ENCODE peak calls at places on chromosomes 6 and 20, in four cellular contexts. One of them, this sample, is unnamed.

GRCh38 chr20:2521369-2522305 is 12.9 kb upstream of the ZNF343 start:
- DNase-seq in adrenal gland: peak
- DNase-seq in astrocyte of the spinal cord: peak
- DNase-seq in PC-3: peak
- DNase-seq in this sample: peak

GRCh38 chr20:47360489-47361267 is 4.2 kb upstream of the ZMYND8 start:
- DNase-seq in astrocyte of the spinal cord: peak
- DNase-seq in adrenal gland: peak
- DNase-seq in PC-3: peak
- DNase-seq in this sample: peak

GRCh38 chr6:34317882-34318491 is 69.2 kb upstream of the SMIM29 start:
- DNase-seq in adrenal gland: no peak
- DNase-seq in PC-3: no peak
- DNase-seq in astrocyte of the spinal cord: no peak
- DNase-seq in this sample: no peak

GRCh38 chr6:100138346-100139022 is 144.5 kb upstream of the MCHR2 start:
- DNase-seq in astrocyte of the spinal cord: peak
- DNase-seq in adrenal gland: no peak
- DNase-seq in PC-3: no peak
- DNase-seq in this sample: no peak

GRCh38 chr6:125512621-125513020 is 210.9 kb upstream of the HDDC2 start:
- DNase-seq in astrocyte of the spinal cord: no peak
- DNase-seq in adrenal gland: no peak
- DNase-seq in PC-3: peak
- DNase-seq in this sample: no peak

GRCh38 chr20:33729101-33729500 is 2.7 kb upstream of the ZNF341 start:
- DNase-seq in adrenal gland: no peak
- DNase-seq in PC-3: no peak
- DNase-seq in astrocyte of the spinal cord: no peak
- DNase-seq in this sample: no peak

GRCh38 chr6:64301307-64302236 is 666.0 kb downstream of the PHF3 start:
- DNase-seq in astrocyte of the spinal cord: no peak
- DNase-seq in adrenal gland: no peak
- DNase-seq in PC-3: no peak
- DNase-seq in this sample: no peak

GRCh38 chr20:41657655-41658054 is 39.5 kb upstream of the CHD6 start:
- DNase-seq in PC-3: no peak
- DNase-seq in adrenal gland: no peak
- DNase-seq in astrocyte of the spinal cord: no peak
- DNase-seq in this sample: no peak

GRCh38 chr6:157884756-157885155 is 61.7 kb downstream of the SNX9 start:
- DNase-seq in PC-3: no peak
- DNase-seq in adrenal gland: no peak
- DNase-seq in astrocyte of the spinal cord: no peak
- DNase-seq in this sample: no peak

GRCh38 chr6:1313364-1313754 is 1.5 kb downstream of the FOXQ1 start:
- DNase-seq in adrenal gland: no peak
- DNase-seq in PC-3: no peak
- DNase-seq in astrocyte of the spinal cord: no peak
- DNase-seq in this sample: no peak

GRCh38 chr6:117483004-117483644 is 650 bp downstream of the DCBLD1 start:
- DNase-seq in astrocyte of the spinal cord: peak
- DNase-seq in PC-3: peak
- DNase-seq in adrenal gland: peak
- DNase-seq in this sample: peak

GRCh38 chr6:89528865-89529264 is 95.9 kb downstream of the ANKRD6 start:
- DNase-seq in PC-3: no peak
- DNase-seq in astrocyte of the spinal cord: no peak
- DNase-seq in adrenal gland: no peak
- DNase-seq in this sample: no peak

GRCh38 chr6:142482973-142483372 is 181.2 kb downstream of the ADGRG6 start:
- DNase-seq in PC-3: no peak
- DNase-seq in adrenal gland: no peak
- DNase-seq in astrocyte of the spinal cord: no peak
- DNase-seq in this sample: no peak

GRCh38 chr6:41182069-41183034 is 18.6 kb downstream of the TREML2 start:
- DNase-seq in adrenal gland: peak
- DNase-seq in PC-3: peak
- DNase-seq in astrocyte of the spinal cord: peak
- DNase-seq in this sample: peak

GRCh38 chr20:676315-676937 is 824 bp upstream of the SCRT2 start:
- DNase-seq in PC-3: no peak
- DNase-seq in adrenal gland: peak
- DNase-seq in astrocyte of the spinal cord: no peak
- DNase-seq in this sample: no peak

GRCh38 chr6:134721095-134721400 is 228.9 kb downstream of the ALDH8A1 start:
- DNase-seq in astrocyte of the spinal cord: no peak
- DNase-seq in adrenal gland: no peak
- DNase-seq in PC-3: no peak
- DNase-seq in this sample: no peak

GRCh38 chr6:84249724-84250123 is 22.3 kb upstream of the CEP162 start:
- DNase-seq in astrocyte of the spinal cord: no peak
- DNase-seq in adrenal gland: no peak
- DNase-seq in PC-3: no peak
- DNase-seq in this sample: no peak

GRCh38 chr6:105251689-105252088 is 71.9 kb upstream of the POPDC3 start:
- DNase-seq in astrocyte of the spinal cord: no peak
- DNase-seq in PC-3: no peak
- DNase-seq in adrenal gland: no peak
- DNase-seq in this sample: no peak

GRCh38 chr6:78511019-78511418 is 356.3 kb upstream of the IRAK1BP1 start:
- DNase-seq in astrocyte of the spinal cord: no peak
- DNase-seq in PC-3: no peak
- DNase-seq in adrenal gland: no peak
- DNase-seq in this sample: no peak

GRCh38 chr6:78517399-78517798 is 350.0 kb upstream of the IRAK1BP1 start:
- DNase-seq in PC-3: no peak
- DNase-seq in astrocyte of the spinal cord: no peak
- DNase-seq in adrenal gland: no peak
- DNase-seq in this sample: no peak

DNA sequence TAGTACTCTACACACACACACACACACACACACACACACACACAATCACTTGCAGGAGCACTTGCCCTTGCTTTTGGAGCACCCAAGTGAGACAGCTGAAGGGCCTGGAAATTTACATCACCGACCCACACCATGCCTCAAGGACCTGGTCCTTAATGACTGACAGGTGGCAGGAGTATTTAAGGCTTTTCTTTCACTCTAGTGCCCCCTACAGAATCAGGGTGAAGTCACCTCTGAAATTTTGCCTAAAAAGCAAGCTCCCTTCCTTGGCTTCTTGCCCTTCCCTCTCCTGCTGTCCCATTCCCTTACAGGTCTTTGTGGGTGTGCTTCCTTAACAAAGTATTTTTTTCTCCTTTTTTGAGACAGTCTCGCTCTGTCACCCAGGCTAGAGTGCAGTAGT is 353.5 kb upstream of the IRAK1BP1 start:
- DNase-seq in astrocyte of the spinal cord: no peak
- DNase-seq in PC-3: no peak
- DNase-seq in adrenal gland: no peak
- DNase-seq in this sample: no peak
- TF ChIP-seq CTCF in astrocyte of the spinal cord: no peak
- TF ChIP-seq CTCF in PC-3: no peak
- TF ChIP-seq CTCF in adrenal gland: no peak
- TF ChIP-seq CTCF in this sample: no peak

DNA sequence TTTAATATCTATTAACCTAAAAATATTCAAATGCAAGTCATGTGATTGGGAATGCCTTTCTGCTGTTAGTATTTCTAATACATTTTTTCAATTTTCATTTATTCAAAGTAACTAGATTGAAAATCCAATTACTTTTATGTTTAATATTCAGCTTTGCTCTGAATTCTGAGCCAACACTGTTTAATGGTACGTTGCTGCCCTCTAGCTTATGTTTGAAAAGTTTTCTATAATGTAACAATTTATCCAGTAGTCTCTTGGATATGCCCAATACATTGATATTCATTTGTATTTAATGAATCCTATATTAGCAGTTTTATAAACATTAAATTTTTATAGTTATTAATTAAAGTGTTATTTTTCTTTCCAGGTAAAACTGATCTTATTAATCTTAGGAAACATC is 47.4 kb downstream of the LGSN start:
- DNase-seq in PC-3: peak
- DNase-seq in astrocyte of the spinal cord: peak
- DNase-seq in adrenal gland: no peak
- DNase-seq in this sample: peak
- TF ChIP-seq CTCF in PC-3: peak
- TF ChIP-seq CTCF in astrocyte of the spinal cord: no peak
- TF ChIP-seq CTCF in adrenal gland: peak
- TF ChIP-seq CTCF in this sample: peak

DNA sequence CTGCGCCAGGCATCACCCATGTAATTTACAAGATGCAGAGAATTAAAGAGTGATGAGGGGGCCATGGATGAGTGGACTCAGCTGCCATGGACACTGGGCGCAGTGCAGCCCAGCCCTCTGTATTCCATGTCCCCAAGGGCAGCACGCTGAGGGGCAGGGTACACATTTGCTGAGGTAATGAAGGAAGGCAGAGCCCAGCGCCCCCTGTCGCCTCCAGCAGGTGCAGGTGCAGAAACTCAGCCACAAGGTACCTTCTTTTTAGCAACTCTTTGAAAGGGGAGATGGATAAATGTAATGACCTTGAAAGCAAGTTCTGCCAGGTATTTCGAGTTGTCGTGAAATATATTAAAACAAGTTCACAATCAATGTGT is 7.1 kb downstream of the CD93 start:
- DNase-seq in adrenal gland: no peak
- DNase-seq in astrocyte of the spinal cord: no peak
- DNase-seq in PC-3: peak
- DNase-seq in this sample: no peak
- TF ChIP-seq CTCF in adrenal gland: no peak
- TF ChIP-seq CTCF in astrocyte of the spinal cord: peak
- TF ChIP-seq CTCF in PC-3: peak
- TF ChIP-seq CTCF in this sample: no peak

GRCh38 chr6:82783587-82784253 is 281.9 kb downstream of the UBE3D start:
- DNase-seq in astrocyte of the spinal cord: no peak
- DNase-seq in PC-3: peak
- DNase-seq in adrenal gland: no peak
- DNase-seq in this sample: no peak
- TF ChIP-seq CTCF in astrocyte of the spinal cord: peak
- TF ChIP-seq CTCF in PC-3: peak
- TF ChIP-seq CTCF in adrenal gland: no peak
- TF ChIP-seq CTCF in this sample: no peak

DNA sequence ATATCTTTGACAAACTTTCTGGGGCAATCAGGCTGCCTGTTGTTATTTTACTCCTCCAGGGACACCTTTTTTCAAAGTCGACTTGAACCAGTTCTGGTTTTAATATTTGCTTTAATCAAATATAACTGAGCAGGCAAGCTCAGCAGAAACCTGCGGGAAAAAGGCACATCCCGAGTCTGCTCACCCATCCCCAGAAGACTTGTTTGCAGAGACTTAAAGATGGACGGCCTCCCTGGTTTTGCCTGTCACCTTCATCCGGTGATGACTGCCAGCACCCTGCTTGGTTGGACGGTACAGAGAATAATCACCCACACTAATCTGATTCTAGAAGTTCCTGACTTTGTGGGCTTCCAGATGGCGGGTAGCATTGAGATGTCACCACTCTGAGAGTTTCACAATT is 36.8 kb downstream of the PPP1R3G start:
- DNase-seq in astrocyte of the spinal cord: no peak
- DNase-seq in adrenal gland: no peak
- DNase-seq in PC-3: no peak
- DNase-seq in this sample: no peak
- TF ChIP-seq CTCF in astrocyte of the spinal cord: no peak
- TF ChIP-seq CTCF in adrenal gland: no peak
- TF ChIP-seq CTCF in PC-3: no peak
- TF ChIP-seq CTCF in this sample: no peak

DNA sequence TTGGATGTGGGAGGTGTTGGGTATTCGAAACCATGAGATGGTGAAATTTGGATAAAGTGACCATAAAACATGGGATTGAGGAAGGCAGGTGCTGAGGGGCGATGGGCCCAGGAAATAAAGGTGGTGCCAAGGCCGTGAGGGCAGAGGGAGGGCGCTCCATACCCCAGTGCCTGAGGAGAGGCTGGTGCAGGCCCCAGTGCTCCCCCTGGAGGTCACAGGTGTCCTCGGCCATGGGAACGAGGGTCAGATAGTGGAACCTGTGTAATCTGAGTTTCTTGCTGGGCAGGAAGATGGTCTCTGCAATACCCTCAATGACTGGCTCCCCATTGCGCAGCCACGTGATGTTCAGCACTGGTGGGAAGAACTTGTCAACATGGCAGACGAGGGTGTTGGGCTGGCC is 16.2 kb downstream of the HLA-DPB1 start:
- DNase-seq in astrocyte of the spinal cord: no peak
- DNase-seq in adrenal gland: no peak
- DNase-seq in PC-3: peak
- DNase-seq in this sample: no peak
- TF ChIP-seq CTCF in astrocyte of the spinal cord: peak
- TF ChIP-seq CTCF in adrenal gland: peak
- TF ChIP-seq CTCF in PC-3: peak
- TF ChIP-seq CTCF in this sample: no peak